ENCODE peak calls at places on chromosomes 5 and 9, in nine cellular contexts. I is A549; R is pancreas; U is CD8-positive, alpha-beta memory T cell; D is body of pancreas; K is aorta; G is neuronal stem cell; V is heart left ventricle; Q is cardiac fibroblast. P is an unnamed sample.

GRCh38 chr5:127561254-127561653 is 43.8 kb downstream of the PRRC1 start:
- DNase-seq in D (no peak), U (no peak), Q (peak), I (no peak), G (no peak), V (no peak), R (no peak), K (no peak), P (no peak)

GRCh38 chr5:108763222-108763864 is 15.6 kb downstream of the FER start:
- DNase-seq in I (no peak), D (no peak), U (no peak), Q (no peak), G (no peak), V (no peak), K (no peak), R (no peak), P (no peak)

GRCh38 chr9:124078641-124079040 is 67.1 kb downstream of the LHX2 start:
- DNase-seq in V (no peak), D (no peak), K (no peak), R (no peak), I (peak), Q (peak), G (no peak), U (no peak), P (no peak)

GRCh38 chr5:139848508-139849100 is 53.0 kb downstream of the PSD2 start:
- DNase-seq in D (peak), I (no peak), U (peak), V (peak), Q (peak), G (no peak), K (peak), R (peak), P (peak)

GRCh38 chr9:70556736-70557135 is 142.3 kb upstream of the KLF9 start:
- DNase-seq in K (no peak), Q (no peak), R (no peak), G (no peak), U (no peak), I (no peak), V (no peak), D (no peak), P (no peak)

GRCh38 chr9:106722051-106722753 is 140.8 kb upstream of the ZNF462 start:
- DNase-seq in V (no peak), K (no peak), D (no peak), Q (peak), R (no peak), I (no peak), U (no peak), G (no peak), P (no peak)

GRCh38 chr9:13750639-13751038 is 471.1 kb upstream of the MPDZ start:
- DNase-seq in I (no peak), U (no peak), D (no peak), Q (no peak), G (no peak), R (no peak), V (no peak), K (no peak), P (no peak)

GRCh38 chr9:131734165-131734610 is 5.7 kb downstream of the RAPGEF1 start:
- DNase-seq in G (no peak), U (peak), I (peak), R (no peak), Q (peak), D (peak), K (peak), V (no peak), P (peak)

GRCh38 chr5:61409568-61409967 is 77.5 kb downstream of the ZSWIM6 start:
- DNase-seq in R (no peak), Q (peak), I (peak), G (no peak), U (no peak), V (no peak), K (no peak), D (no peak), P (no peak)

GRCh38 chr9:138066049-138066448 is 188.5 kb downstream of the CACNA1B start:
- DNase-seq in D (no peak), U (no peak), I (no peak), Q (no peak), G (no peak), K (peak), V (no peak), R (no peak), P (peak)

GRCh38 chr5:135332519-135333150 is 66.4 kb downstream of the MACROH2A1 start:
- DNase-seq in R (no peak), K (no peak), V (no peak), Q (peak), I (peak), D (no peak), G (peak), U (peak), P (no peak)

GRCh38 chr5:93674138-93674537 is 67.3 kb downstream of the POU5F2 start:
- DNase-seq in V (no peak), U (no peak), Q (peak), R (no peak), K (no peak), G (no peak), I (no peak), D (no peak), P (no peak)

GRCh38 chr5:22986281-22986680 is 133.1 kb upstream of the CDH12 start:
- DNase-seq in V (no peak), G (no peak), K (no peak), I (no peak), R (no peak), U (no peak), Q (no peak), D (no peak), P (no peak)

GRCh38 chr5:159826351-159827222 is 89.7 kb upstream of the ADRA1B start:
- DNase-seq in V (no peak), I (peak), K (no peak), G (no peak), R (no peak), Q (peak), D (no peak), U (no peak), P (no peak)

GRCh38 chr5:112876362-112876761 is 15.3 kb downstream of the SRP19 start:
- DNase-seq in D (no peak), U (no peak), K (no peak), I (no peak), V (no peak), Q (no peak), R (no peak), G (no peak), P (no peak)

GRCh38 chr9:72315089-72315509 is 49.9 kb downstream of the ZFAND5 start:
- DNase-seq in D (peak), K (peak), R (peak), Q (peak), U (no peak), I (peak), V (peak), G (no peak), P (no peak)

GRCh38 chr9:70962761-70963445 is 158.5 kb downstream of the TRPM3 start:
- DNase-seq in K (no peak), G (no peak), D (no peak), U (no peak), Q (no peak), I (no peak), R (no peak), V (no peak), P (no peak)

GRCh38 chr5:157828031-157828948 is 30.7 kb downstream of the CLINT1 start:
- DNase-seq in U (no peak), D (no peak), K (no peak), G (no peak), R (no peak), Q (peak), I (no peak), V (no peak), P (no peak)

GRCh38 chr9:116152941-116153764 is 438 bp upstream of the PAPPA start:
- DNase-seq in D (no peak), Q (peak), U (no peak), R (no peak), K (no peak), G (peak), V (no peak), I (peak), P (no peak)

GRCh38 chr5:55104036-55104767 is 1.8 kb downstream of the GZMA start:
- DNase-seq in D (no peak), U (peak), I (no peak), Q (no peak), K (no peak), G (peak), V (no peak), R (no peak), P (no peak)

GRCh38 chr9:70131296-70131695 is 87.6 kb downstream of the MAMDC2 start:
- DNase-seq in Q (no peak), V (no peak), K (no peak), R (no peak), U (no peak), D (no peak), I (no peak), G (no peak), P (no peak)

GRCh38 chr9:34862043-34862442 is 96.0 kb upstream of the PHF24 start:
- DNase-seq in K (no peak), Q (no peak), R (no peak), I (no peak), D (no peak), U (no peak), G (no peak), V (no peak), P (no peak)

GRCh38 chr5:78116167-78116566 is 178.3 kb downstream of the AP3B1 start:
- DNase-seq in R (no peak), K (no peak), I (peak), U (no peak), G (no peak), Q (no peak), D (no peak), V (no peak), P (no peak)

GRCh38 chr5:33894566-33894965 is 2.8 kb upstream of the ADAMTS12 start:
- DNase-seq in I (peak), D (no peak), G (no peak), K (no peak), Q (peak), U (no peak), R (no peak), V (no peak), P (no peak)

GRCh38 chr9:114387678-114388431 is at the start of gene AKNA:
- DNase-seq in U (peak), V (peak), I (no peak), Q (peak), G (peak), K (peak), R (no peak), D (peak), P (peak)

GRCh38 chr5:94403483-94403882 is 214.9 kb downstream of the KIAA0825 start:
- DNase-seq in Q (no peak), D (no peak), G (no peak), V (no peak), K (no peak), R (no peak), I (no peak), U (no peak), P (no peak)

GRCh38 chr5:32339198-32339597 is 26.5 kb upstream of the MTMR12 start:
- DNase-seq in G (peak), U (no peak), D (no peak), K (no peak), R (no peak), I (peak), Q (no peak), V (no peak), P (no peak)

GRCh38 chr5:53069626-53070025 is 39.9 kb downstream of the MOCS2 start:
- DNase-seq in R (no peak), K (no peak), G (no peak), I (no peak), D (no peak), V (no peak), U (no peak), Q (peak), P (no peak)

GRCh38 chr5:119537704-119538103 is 85.4 kb downstream of the HSD17B4 start:
- DNase-seq in I (peak), U (no peak), G (no peak), V (no peak), D (no peak), R (no peak), Q (peak), K (no peak), P (no peak)

GRCh38 chr5:11292648-11293356 is 531.8 kb upstream of the DAP start:
- DNase-seq in I (no peak), Q (no peak), R (no peak), V (no peak), D (no peak), G (no peak), K (no peak), U (no peak), P (no peak)

GRCh38 chr9:91111226-91111625 is 250.5 kb downstream of the AUH start:
- DNase-seq in K (no peak), I (no peak), R (no peak), G (no peak), D (no peak), Q (no peak), U (no peak), V (no peak), P (no peak)

GRCh38 chr9:127683723-127684122 is 23.1 kb upstream of the CFAP157 start:
- DNase-seq in V (no peak), U (no peak), K (no peak), Q (no peak), G (no peak), I (no peak), D (no peak), R (no peak), P (no peak)

GRCh38 chr5:93252165-93252564 is 328.9 kb downstream of the NR2F1-AS1 start:
- DNase-seq in G (no peak), U (no peak), R (no peak), Q (peak), D (no peak), I (peak), K (no peak), V (no peak), P (no peak)

DNA sequence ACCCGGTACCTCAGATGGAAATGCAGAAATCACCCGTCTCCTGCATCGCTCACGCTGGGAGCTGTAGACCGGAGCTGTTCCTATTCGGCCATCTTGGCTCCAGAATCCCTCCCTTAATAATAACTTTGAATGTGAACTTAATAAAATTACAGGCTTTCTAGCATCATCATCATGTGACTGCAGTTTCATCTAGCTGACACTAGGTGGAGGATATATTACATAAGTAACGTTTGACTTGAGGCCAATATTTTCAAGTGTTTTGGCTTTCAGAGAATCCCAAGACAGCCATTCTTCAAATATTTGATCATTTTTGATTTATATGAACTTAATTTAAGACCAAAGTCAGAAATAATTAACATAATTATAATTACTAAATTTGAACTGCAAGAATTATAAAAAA is 474.9 kb upstream of the CDH10 start:
- DNase-seq in I (peak), D (no peak), Q (no peak), G (no peak), K (no peak), V (no peak), U (no peak), R (no peak), P (no peak)
- H3K4me3 ChIP-seq in I (no peak), D (no peak), Q (no peak), G (no peak), K (no peak), V (no peak), U (no peak), R (no peak), P (no peak)

GRCh38 chr5:80125022-80125961 is 90.1 kb downstream of the THBS4 start:
- DNase-seq in G (no peak), K (no peak), V (no peak), D (no peak), R (no peak), U (no peak), Q (no peak), I (no peak), P (no peak)
- H3K4me3 ChIP-seq in G (no peak), K (no peak), V (no peak), D (no peak), R (no peak), U (peak), Q (no peak), I (no peak), P (no peak)

DNA sequence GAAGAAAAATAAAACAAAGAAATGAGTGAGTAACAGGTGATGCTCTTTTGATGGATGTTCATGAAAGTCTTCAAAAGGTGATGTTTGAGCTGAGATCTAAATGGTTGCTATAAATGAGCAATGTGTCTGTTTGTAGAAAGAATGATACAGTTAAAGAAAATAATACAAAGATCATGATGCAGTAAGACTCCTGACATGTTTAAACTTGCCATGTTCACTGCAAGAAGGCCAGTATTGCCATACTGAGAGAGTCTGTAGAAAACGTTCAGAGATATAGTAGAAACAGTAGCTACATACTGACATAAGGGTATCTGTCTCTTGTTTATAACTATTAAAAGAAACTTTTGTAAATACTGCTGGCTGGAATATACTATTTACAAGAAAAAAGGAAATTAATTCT is 1609.2 kb upstream of the ACO1 start:
- DNase-seq in U (no peak), I (no peak), K (no peak), V (no peak), R (no peak), D (no peak), G (no peak), Q (no peak), P (no peak)
- H3K4me3 ChIP-seq in U (no peak), I (no peak), K (no peak), V (no peak), R (no peak), D (no peak), G (no peak), Q (no peak), P (no peak)

GRCh38 chr5:171630047-171630669 is 155.5 kb upstream of the SMIM23 start:
- DNase-seq in K (peak), Q (peak), V (peak), D (no peak), U (no peak), G (peak), R (peak), I (peak), P (no peak)

GRCh38 chr5:171628344-171628743 is 157.3 kb upstream of the SMIM23 start:
- DNase-seq in I (no peak), V (no peak), Q (no peak), R (no peak), U (no peak), K (no peak), G (no peak), D (no peak), P (no peak)

GRCh38 chr5:171627936-171628335 is 157.7 kb upstream of the SMIM23 start:
- DNase-seq in G (no peak), Q (no peak), K (no peak), I (no peak), U (no peak), V (no peak), D (no peak), R (no peak), P (no peak)

GRCh38 chr5:171630670-171631065 is 154.9 kb upstream of the SMIM23 start:
- DNase-seq in I (no peak), R (no peak), U (no peak), D (no peak), G (no peak), V (no peak), Q (no peak), K (no peak), P (no peak)

GRCh38 chr5:171629221-171630005 is 156.2 kb upstream of the SMIM23 start:
- DNase-seq in G (no peak), D (no peak), Q (no peak), K (no peak), V (no peak), U (no peak), I (peak), R (no peak), P (no peak)
- H3K4me3 ChIP-seq in G (no peak), D (no peak), Q (no peak), K (no peak), V (peak), U (no peak), I (peak), R (no peak), P (no peak)

GRCh38 chr9:129885018-129885669 is 49.9 kb downstream of the USP20 start:
- DNase-seq in D (peak), I (no peak), Q (no peak), U (no peak), V (no peak), K (no peak), G (no peak), R (peak), P (no peak)

GRCh38 chr9:129888085-129888808 is 53.0 kb downstream of the USP20 start:
- DNase-seq in U (peak), V (peak), Q (no peak), I (no peak), G (no peak), R (peak), D (no peak), K (no peak), P (peak)

GRCh38 chr9:129885670-129886106 is 50.4 kb downstream of the USP20 start:
- DNase-seq in U (peak), K (peak), Q (peak), G (peak), I (peak), V (peak), R (peak), D (peak), P (peak)

GRCh38 chr9:129887210-129888084 is 52.2 kb downstream of the USP20 start:
- DNase-seq in Q (peak), D (no peak), I (no peak), K (no peak), R (no peak), U (peak), V (no peak), G (no peak), P (no peak)

DNA sequence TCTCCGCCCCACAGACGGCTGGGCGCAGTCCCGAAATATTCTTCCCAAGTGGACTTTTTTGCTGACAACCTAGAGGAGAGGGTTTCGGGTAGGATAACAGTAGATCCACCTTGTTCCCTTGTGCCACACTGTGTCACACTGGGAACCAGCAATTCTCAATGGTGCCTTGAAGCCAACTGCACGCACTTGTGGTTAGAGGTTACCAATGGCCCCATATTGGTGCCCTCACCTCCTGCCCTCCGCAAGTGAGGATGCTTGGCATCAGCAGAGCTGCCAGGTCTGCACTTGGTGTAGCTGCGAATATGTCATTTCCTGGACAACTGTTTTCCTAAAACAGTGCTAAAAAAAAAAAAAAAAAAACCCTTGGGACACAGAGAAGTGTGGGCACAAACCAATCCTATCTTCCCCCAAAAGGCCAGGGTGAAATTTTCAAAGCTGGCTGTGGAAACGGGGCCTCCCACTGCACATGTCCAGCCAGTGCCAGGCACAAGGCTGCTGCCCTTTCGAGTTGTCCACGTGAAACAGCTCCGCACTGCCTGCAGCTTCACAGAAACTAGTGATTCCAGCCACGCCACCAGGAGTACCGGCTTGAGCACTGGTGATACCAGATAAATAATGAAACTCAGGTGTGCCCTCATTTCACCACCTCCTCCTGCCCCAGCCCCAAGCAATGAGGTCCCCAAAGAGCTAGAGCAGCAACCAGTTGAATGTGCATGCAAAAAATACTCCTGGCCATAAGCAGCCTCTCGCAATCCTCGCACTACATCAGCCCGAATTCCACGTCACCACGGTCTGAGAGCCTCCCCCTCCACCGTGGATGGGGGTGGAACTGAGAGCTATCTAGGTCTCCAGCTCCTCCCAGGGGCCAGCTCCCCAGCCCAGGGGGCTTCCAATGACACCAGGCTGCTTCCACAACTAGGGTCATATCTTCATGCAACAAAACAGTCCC is 51.2 kb downstream of the USP20 start:
- DNase-seq in Q (peak), U (peak), I (no peak), V (no peak), G (no peak), D (no peak), R (peak), K (no peak), P (no peak)
- H3K4me3 ChIP-seq in Q (no peak), U (peak), I (peak), V (peak), G (no peak), D (no peak), R (peak), K (no peak), P (peak)

GRCh38 chr5:88678780-88679491 is 204.0 kb downstream of the MEF2C start:
- DNase-seq in V (no peak), D (no peak), I (no peak), K (no peak), Q (no peak), R (no peak), G (no peak), U (no peak), P (no peak)
- H3K4me3 ChIP-seq in V (no peak), D (no peak), I (no peak), K (no peak), Q (no peak), R (no peak), G (no peak), U (no peak), P (no peak)

P was measured in Peyer's patch.